ENCODE peak calls at places on chromosomes 11 and 22, in four cellular contexts. L is K562, O is GM12878, X is HepG2. P is an unnamed sample.

GRCh38 chr11:83140691-83141455 is 16.1 kb upstream of the PCF11 start:
- DNase-seq in L (no peak), O (peak; percentile 59), X (no peak), P (no peak)

GRCh38 chr22:40950888-40951794 is at the start of gene RBX1:
- DNase-seq in O (peak; percentile 93), L (peak; percentile 93), X (peak; percentile 96), P (peak; percentile 99)

GRCh38 chr22:29055192-29055830 is 6.3 kb downstream of the C22orf31 start:
- DNase-seq in X (no peak), O (no peak), L (no peak), P (no peak)

GRCh38 chr22:26215766-26216165 is 46.5 kb downstream of the SEZ6L start:
- DNase-seq in L (no peak), X (no peak), O (no peak), P (no peak)

GRCh38 chr11:85718991-85719807 is 33.2 kb upstream of the CCDC89 start:
- DNase-seq in X (peak; percentile 3), O (no peak), L (no peak), P (no peak)

GRCh38 chr22:22099194-22099486 is 116.6 kb upstream of the TOP3B start:
- DNase-seq in O (peak; percentile 69), L (no peak), X (no peak), P (no peak)

GRCh38 chr11:6746086-6746618 is 25.6 kb downstream of the OR2AG2 start:
- DNase-seq in O (peak; percentile 68), X (no peak), L (no peak), P (no peak)

GRCh38 chr11:134119094-134119493 is 50.2 kb downstream of the JAM3 start:
- DNase-seq in L (no peak), O (no peak), X (no peak), P (no peak)

GRCh38 chr11:100354736-100355135 is 332.4 kb upstream of the ARHGAP42 start:
- DNase-seq in O (no peak), L (no peak), X (no peak), P (no peak)

GRCh38 chr22:41822289-41823057 is 10.4 kb upstream of the SREBF2 start:
- DNase-seq in L (peak; percentile 41), O (peak; percentile 47), X (peak; percentile 62), P (peak; percentile 23)

GRCh38 chr11:39021542-39021941 is 2423.5 kb upstream of the RAG2 start:
- DNase-seq in L (no peak), O (no peak), X (no peak), P (no peak)
- TF ChIP-seq FOXK2 in L (no peak), O (no peak), X (no peak), P (no peak)

DNA sequence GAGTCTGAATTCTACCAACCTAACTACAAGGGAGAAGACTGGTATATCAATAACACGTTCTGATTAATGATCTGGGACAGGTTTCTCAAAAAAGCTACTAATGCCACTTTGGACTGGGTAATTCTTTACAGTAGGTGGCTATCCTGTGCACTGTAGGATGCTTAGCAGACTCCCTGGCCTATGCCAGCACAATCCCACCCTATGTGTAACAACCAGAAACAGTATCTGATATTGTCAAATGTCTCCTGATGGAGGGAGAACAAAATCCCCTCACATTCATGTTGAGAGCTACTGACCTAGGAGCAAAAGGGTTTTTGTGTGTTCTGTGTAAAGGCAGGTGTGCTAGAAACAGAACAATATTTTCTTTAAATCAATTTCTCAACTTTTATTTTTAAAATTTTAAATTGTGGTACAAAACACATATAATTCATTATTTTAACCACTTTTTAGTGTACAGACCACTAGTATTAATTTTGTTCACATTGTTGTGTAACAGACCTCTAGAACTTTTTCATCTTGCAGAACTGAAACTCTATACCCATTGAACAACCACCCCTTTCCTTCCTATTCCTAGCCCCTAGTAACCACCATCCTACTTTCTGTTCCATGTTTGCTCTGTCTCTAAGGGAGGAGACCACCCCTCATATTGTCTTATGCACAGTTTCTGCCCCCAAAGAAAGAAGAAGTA is 2.1 kb upstream of the MS4A6A start:
- DNase-seq in O (peak; percentile 53), L (no peak), X (no peak), P (no peak)
- TF ChIP-seq FOXK2 in O (no peak), L (no peak), X (no peak), P (no peak)

GRCh38 chr11:117279711-117280376 is 11.3 kb upstream of the BACE1-AS start:
- DNase-seq in X (no peak), O (no peak), L (no peak), P (no peak)

GRCh38 chr11:117281869-117282268 is 9.3 kb upstream of the BACE1-AS start:
- DNase-seq in O (no peak), X (no peak), L (no peak), P (no peak)

GRCh38 chr11:117284053-117284452 is 7.1 kb upstream of the BACE1-AS start:
- DNase-seq in O (no peak), X (no peak), L (no peak), P (no peak)

GRCh38 chr11:117282956-117283355 is 8.2 kb upstream of the BACE1-AS start:
- DNase-seq in L (no peak), O (no peak), X (no peak), P (no peak)

DNA sequence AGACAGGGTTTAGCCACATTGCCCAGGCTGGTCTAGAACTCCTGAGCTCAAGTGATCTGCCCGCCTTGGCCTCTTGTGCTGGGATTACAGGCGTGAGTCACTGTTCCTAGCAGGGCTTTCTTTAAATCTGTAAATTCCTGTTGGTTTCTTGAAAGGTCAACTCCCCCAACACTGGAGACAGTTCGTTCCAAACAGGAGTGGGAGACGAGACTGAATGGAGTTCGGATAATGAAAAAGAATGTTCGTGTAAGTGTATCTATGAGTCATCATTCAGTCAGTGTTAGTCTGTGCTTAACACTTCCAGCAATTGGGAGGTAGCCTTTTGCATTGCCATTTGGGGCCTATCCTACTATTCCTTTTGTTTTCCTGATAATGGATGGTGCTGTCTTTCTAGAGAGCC is 10.0 kb upstream of the BACE1-AS start:
- DNase-seq in L (no peak), O (no peak), X (no peak), P (no peak)
- TF ChIP-seq FOXK2 in L (no peak), O (no peak), X (no peak), P (no peak)

DNA sequence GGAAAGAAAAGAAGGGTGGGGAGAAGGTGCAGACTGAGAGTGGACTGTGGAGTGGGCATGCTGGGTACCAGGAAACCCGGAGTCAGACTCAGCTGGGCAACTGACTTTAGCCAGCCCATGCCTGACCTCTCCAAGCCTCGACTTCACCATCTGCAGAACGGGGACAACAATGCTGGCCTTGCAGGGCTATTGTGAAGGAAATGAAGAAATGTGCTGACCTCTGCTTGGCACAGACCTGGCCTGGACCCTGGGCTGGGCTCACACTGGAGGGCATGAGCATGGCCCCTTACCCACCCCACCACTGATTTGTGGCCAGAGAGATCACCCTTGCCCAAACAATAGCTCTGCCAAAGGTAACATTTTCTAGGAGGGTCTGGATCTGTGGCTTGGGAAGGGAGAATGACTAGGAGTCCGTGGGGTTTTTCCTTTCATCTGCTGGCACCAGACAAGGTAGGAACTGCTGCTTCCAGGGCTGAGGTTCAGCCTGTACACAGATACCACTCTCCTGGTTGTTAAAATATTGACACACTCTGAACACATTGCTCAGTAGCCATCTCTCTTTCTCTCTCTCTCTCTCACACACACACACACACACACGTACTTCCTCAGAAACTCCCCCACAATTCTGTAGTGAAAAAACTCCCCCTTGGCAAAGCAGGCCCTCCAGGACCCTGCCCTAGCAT is 909 bp downstream of the MOGAT2 start:
- DNase-seq in X (peak; percentile 65), L (no peak), O (no peak), P (no peak)
- TF ChIP-seq FOXK2 in X (no peak), L (no peak), O (no peak), P (no peak)

DNA sequence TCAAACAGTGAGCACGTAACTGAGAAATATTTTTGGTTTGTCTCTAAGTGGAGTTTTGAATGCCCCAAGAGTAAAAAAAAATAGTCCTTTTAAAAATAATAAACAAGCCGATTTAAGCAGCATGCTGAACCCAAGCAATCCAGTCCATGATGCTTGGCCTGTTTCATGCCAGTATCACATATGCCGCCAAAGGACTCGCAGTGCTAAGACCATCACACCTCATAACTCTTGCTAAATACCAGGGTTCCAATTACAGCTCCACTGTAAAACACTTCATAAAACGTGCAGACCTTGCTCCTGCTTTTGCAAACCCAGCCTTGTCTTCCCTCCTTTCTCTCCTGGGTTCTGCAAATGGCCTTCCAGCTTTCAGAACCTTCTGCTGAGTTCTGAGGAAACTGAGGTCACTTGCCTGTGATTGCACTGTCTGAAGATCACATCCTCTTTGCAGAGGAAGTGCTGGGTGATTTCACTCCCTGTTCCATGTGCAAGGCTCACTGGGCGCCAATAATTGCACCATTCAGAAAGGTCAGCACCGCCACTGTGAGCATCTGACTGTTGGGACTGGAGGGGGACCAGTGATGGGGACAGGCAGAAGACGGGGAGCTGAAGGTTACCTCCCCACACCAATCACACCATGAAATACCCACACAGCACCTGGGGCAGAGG is 74.2 kb downstream of the SLC1A2 start:
- DNase-seq in O (no peak), X (no peak), L (no peak), P (no peak)
- TF ChIP-seq FOXK2 in O (no peak), X (no peak), L (no peak), P (no peak)

P was measured in HEK293T.